ENCODE peak calls at places on chromosomes 7 and 10, in nine cellular contexts. U, M, F, Y, H, X, A, W and J are unnamed samples.

GRCh38 chr10:74334221-74334620 is 183.2 kb downstream of the ADK start:
- DNase-seq in U (no peak), F (no peak), A (no peak), Y (no peak), M (no peak), H (no peak), W (no peak), X (no peak), J (no peak)

GRCh38 chr10:87578799-87579401 is 74.2 kb downstream of the MINPP1 start:
- DNase-seq in W (no peak), M (no peak), Y (no peak), X (no peak), H (no peak), U (peak), A (no peak), F (no peak), J (no peak)

GRCh38 chr7:672891-673290 is 53.6 kb upstream of the DNAAF5 start:
- DNase-seq in F (no peak), Y (no peak), H (no peak), M (no peak), U (no peak), A (no peak), W (no peak), X (peak), J (no peak)

GRCh38 chr7:4115941-4116610 is 566.0 kb upstream of the FOXK1 start:
- DNase-seq in Y (no peak), H (no peak), W (no peak), M (no peak), F (no peak), X (no peak), U (no peak), A (no peak), J (no peak)

GRCh38 chr7:98719396-98719795 is 102.3 kb downstream of the NPTX2 start:
- DNase-seq in F (no peak), Y (no peak), U (no peak), M (no peak), X (no peak), H (no peak), A (no peak), W (no peak), J (no peak)

GRCh38 chr10:4371691-4372295 is 454.2 kb upstream of the AKR1E2 start:
- DNase-seq in H (no peak), A (no peak), F (no peak), Y (no peak), W (no peak), U (no peak), X (no peak), M (no peak), J (no peak)

GRCh38 chr7:128910569-128910945 is at the start of gene KCP:
- DNase-seq in A (peak), Y (no peak), F (no peak), H (no peak), X (peak), W (no peak), M (no peak), U (no peak), J (no peak)

GRCh38 chr7:23712368-23713284 is 2.6 kb downstream of the STK31 start:
- DNase-seq in X (peak), U (peak), M (peak), F (no peak), W (no peak), A (peak), H (peak), Y (no peak), J (no peak)

GRCh38 chr10:124708922-124709520 is 35.2 kb downstream of the FAM53B start:
- DNase-seq in M (no peak), A (no peak), W (no peak), U (no peak), X (peak), Y (no peak), F (no peak), H (no peak), J (no peak)

GRCh38 chr10:70404036-70404905 is at the start of gene EIF4EBP2:
- DNase-seq in H (peak), F (peak), M (peak), W (peak), Y (peak), X (peak), U (peak), A (peak), J (peak)

GRCh38 chr7:30682131-30683083 is at the start of gene CRHR2:
- DNase-seq in A (no peak), H (no peak), Y (peak), F (peak), M (no peak), W (no peak), U (no peak), X (peak), J (no peak)

GRCh38 chr10:14153570-14154055 is 177.1 kb downstream of the FRMD4A start:
- DNase-seq in X (peak), Y (peak), F (no peak), A (no peak), U (peak), M (no peak), W (no peak), H (no peak), J (no peak)

GRCh38 chr7:12111461-12112405 is 99.4 kb upstream of the TMEM106B start:
- DNase-seq in H (no peak), F (peak), M (no peak), X (peak), Y (no peak), U (no peak), A (peak), W (peak), J (no peak)

GRCh38 chr7:130037703-130038102 is 13.5 kb downstream of the ZC3HC1 start:
- DNase-seq in W (no peak), U (peak), F (no peak), Y (no peak), H (no peak), X (no peak), A (no peak), M (no peak), J (no peak)

GRCh38 chr10:115082521-115082920 is 10.6 kb upstream of the ATRNL1 start:
- DNase-seq in M (no peak), F (no peak), W (no peak), A (no peak), X (no peak), Y (no peak), U (no peak), H (peak), J (peak)

GRCh38 chr10:78861456-78862327 is 207.1 kb upstream of the ZMIZ1 start:
- DNase-seq in H (no peak), A (no peak), Y (no peak), M (no peak), X (peak), W (no peak), U (no peak), F (no peak), J (no peak)

GRCh38 chr7:16492513-16493062 is 27.1 kb upstream of the SOSTDC1 start:
- DNase-seq in H (no peak), A (peak), M (no peak), X (no peak), Y (no peak), W (no peak), U (peak), F (no peak), J (no peak)

GRCh38 chr7:85714182-85714581 is 527.3 kb upstream of the SEMA3D start:
- DNase-seq in F (no peak), A (no peak), X (no peak), W (no peak), U (no peak), Y (no peak), M (no peak), H (no peak), J (no peak)

GRCh38 chr7:14973712-14974428 is 71.3 kb upstream of the DGKB start:
- DNase-seq in W (no peak), M (no peak), U (no peak), F (no peak), X (no peak), A (no peak), Y (no peak), H (no peak), J (no peak)

GRCh38 chr7:43612599-43613589 is 30.0 kb downstream of the STK17A start:
- DNase-seq in F (no peak), M (no peak), X (no peak), U (peak), Y (no peak), H (no peak), W (no peak), A (no peak), J (peak)

GRCh38 chr10:113613427-113613826 is 50.4 kb downstream of the NRAP start:
- DNase-seq in M (no peak), U (no peak), Y (no peak), X (no peak), F (no peak), W (no peak), A (no peak), H (no peak), J (no peak)